ENCODE peak calls at places on chromosomes 13 and 19, in six cellular contexts. E is osteoblast, M is gastrocnemius medialis, F is testis, X is ovary, I is H7. N is an unnamed sample. For H3K36me3 and H3K27me3, the result is how much of the 10 kb centered on the place peaks cover.

GRCh38 chr19:55113570-55114039 is 3.8 kb downstream of the PPP1R12C start:
- DNase-seq in M (peak), F (peak), X (peak), I (peak), E (peak), N (peak)

GRCh38 chr13:26923824-26924605 is 163.4 kb upstream of the GPR12 start:
- DNase-seq in X (no peak), F (peak), M (no peak), I (no peak), E (no peak), N (no peak)

GRCh38 chr13:68692049-68692448 is 1415.6 kb upstream of the ATXN8OS start:
- DNase-seq in I (no peak), M (no peak), F (no peak), E (no peak), X (no peak), N (no peak)

GRCh38 chr19:45474191-45474940 is 6.6 kb downstream of the FOSB start:
- DNase-seq in X (no peak), E (no peak), F (no peak), I (no peak), M (no peak), N (no peak)

GRCh38 chr19:31676271-31677004 is 327.2 kb upstream of the TSHZ3 start:
- DNase-seq in F (peak), M (no peak), X (no peak), E (no peak), I (peak), N (no peak)

GRCh38 chr13:44819245-44819644 is 170.0 kb downstream of the NUFIP1 start:
- DNase-seq in I (no peak), M (no peak), F (no peak), E (peak), X (no peak), N (no peak)

GRCh38 chr19:41421314-41421713 is 5.9 kb downstream of the B3GNT8 start:
- DNase-seq in F (no peak), E (peak), I (no peak), M (no peak), X (no peak), N (no peak)

GRCh38 chr13:44668707-44669106 is 92.6 kb upstream of the TSC22D1 start:
- DNase-seq in M (no peak), E (no peak), X (no peak), F (no peak), I (no peak), N (no peak)

GRCh38 chr13:40981361-40981760 is 37.8 kb downstream of the ELF1 start:
- DNase-seq in M (no peak), X (no peak), E (no peak), F (no peak), I (no peak), N (no peak)

GRCh38 chr19:47100290-47100689 is 13.3 kb downstream of the ZC3H4 start:
- DNase-seq in I (no peak), M (no peak), F (no peak), X (no peak), E (peak), N (no peak)

GRCh38 chr13:55820817-55821216 is 1319.9 kb upstream of the PRR20A start:
- DNase-seq in X (no peak), E (no peak), M (no peak), I (no peak), F (no peak), N (no peak)

GRCh38 chr13:37636701-37637100 is 38.1 kb upstream of the POSTN start:
- DNase-seq in E (no peak), I (no peak), M (no peak), F (no peak), X (no peak), N (no peak)

GRCh38 chr13:21119526-21119925 is 56.8 kb downstream of the SKA3 start:
- DNase-seq in I (no peak), X (no peak), F (no peak), E (no peak), M (no peak), N (no peak)
- H3K36me3 ChIP-seq in I (under half), X (under half), F (under half), E (under half), M (under half), N (under half)

GRCh38 chr19:50669319-50670101 is 20.3 kb downstream of the C19orf81 start:
- DNase-seq in M (no peak), F (peak), E (peak), X (no peak), I (peak), N (no peak)

GRCh38 chr19:50668416-50669318 is 19.4 kb downstream of the C19orf81 start:
- DNase-seq in E (no peak), M (no peak), I (peak), X (no peak), F (no peak), N (no peak)

GRCh38 chr19:50666346-50667176 is 17.3 kb downstream of the C19orf81 start:
- DNase-seq in X (no peak), I (peak), E (no peak), F (no peak), M (no peak), N (no peak)

GRCh38 chr19:50667177-50667758 is 18.0 kb downstream of the C19orf81 start:
- DNase-seq in M (no peak), F (no peak), E (no peak), X (no peak), I (no peak), N (no peak)

DNA sequence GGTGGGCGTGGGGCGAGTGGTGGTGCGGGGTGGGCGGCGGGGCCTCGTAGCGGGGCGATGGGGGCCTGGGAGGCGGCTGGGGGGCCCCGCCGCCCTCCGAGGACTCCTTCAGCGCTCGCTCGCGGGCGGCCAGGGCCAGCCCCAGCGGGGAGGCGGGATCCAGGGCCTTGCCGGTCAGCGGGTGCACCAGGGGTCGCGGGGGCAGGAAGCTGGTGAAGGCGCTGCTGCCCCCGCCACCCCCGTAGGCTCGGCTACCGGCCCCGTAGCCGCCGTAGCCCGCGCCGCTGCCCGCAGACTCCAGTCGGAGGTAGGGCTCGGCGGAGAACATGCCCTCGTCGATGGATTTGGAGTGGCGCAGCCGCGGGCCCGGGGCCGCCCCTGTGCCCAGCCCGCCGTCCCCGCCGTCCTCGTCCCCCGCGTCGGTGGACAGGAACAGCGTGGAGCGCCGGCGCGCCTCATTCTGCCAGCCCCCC is 18.6 kb downstream of the C19orf81 start:
- DNase-seq in X (no peak), E (no peak), M (no peak), I (peak), F (no peak), N (no peak)
- H3K27me3 ChIP-seq in X (under half), E (under half), M (half or more), I (under half), F (under half), N (under half)

GRCh38 chr19:6264803-6265202 is 15.0 kb downstream of the MLLT1 start:
- DNase-seq in F (no peak), M (no peak), X (no peak), E (no peak), I (no peak), N (no peak)
- H3K36me3 ChIP-seq in F (under half), M (under half), X (under half), E (half or more), I (under half), N (under half)

GRCh38 chr19:49427339-49427738 is 2.2 kb downstream of the GFY start:
- DNase-seq in X (no peak), I (no peak), M (no peak), F (no peak), E (no peak), N (no peak)

GRCh38 chr19:49430172-49430677 is 5.0 kb downstream of the GFY start:
- DNase-seq in E (no peak), M (no peak), F (no peak), X (no peak), I (no peak), N (no peak)

GRCh38 chr19:49430678-49431329 is 5.6 kb downstream of the GFY start:
- DNase-seq in I (no peak), M (no peak), F (no peak), X (no peak), E (peak), N (no peak)

GRCh38 chr19:49427855-49428546 is 2.8 kb downstream of the GFY start:
- DNase-seq in X (no peak), E (peak), F (no peak), I (peak), M (no peak), N (no peak)

GRCh38 chr19:49428547-49429451 is 3.6 kb downstream of the GFY start:
- DNase-seq in E (no peak), X (no peak), F (no peak), I (peak), M (no peak), N (no peak)
- H3K27me3 ChIP-seq in E (half or more), X (under half), F (under half), I (half or more), M (half or more), N (under half)

DNA sequence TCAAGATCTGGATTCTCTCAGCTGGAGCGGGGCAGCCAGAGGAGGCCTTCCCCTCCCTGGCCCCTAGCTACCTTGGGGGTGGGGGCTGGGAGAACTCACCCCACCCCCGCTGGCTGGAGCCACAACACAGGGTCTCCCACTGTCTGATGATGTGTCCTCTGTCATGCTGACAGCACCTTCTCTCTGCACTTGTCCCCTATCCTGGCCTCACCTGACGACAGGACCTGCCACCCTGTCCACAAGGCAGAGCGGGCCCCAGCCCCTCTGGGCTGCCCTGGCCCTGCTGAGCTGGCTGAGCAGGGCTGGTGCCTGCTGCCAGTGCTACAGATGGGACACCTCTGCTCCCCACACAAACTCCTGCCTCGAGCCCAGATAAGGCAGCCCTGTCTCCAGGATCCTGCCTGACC is 5.6 kb downstream of the CBARP start:
- DNase-seq in E (peak), F (no peak), I (no peak), M (no peak), X (no peak), N (no peak)
- H3K36me3 ChIP-seq in E (under half), F (under half), I (under half), M (under half), X (under half), N (under half)

GRCh38 chr19:51198641-51199040 is 26.2 kb upstream of the CD33 start:
- DNase-seq in X (no peak), E (no peak), F (no peak), I (no peak), M (no peak), N (no peak)
- H3K27me3 ChIP-seq in X (under half), E (under half), F (under half), I (under half), M (under half), N (under half)

DNA sequence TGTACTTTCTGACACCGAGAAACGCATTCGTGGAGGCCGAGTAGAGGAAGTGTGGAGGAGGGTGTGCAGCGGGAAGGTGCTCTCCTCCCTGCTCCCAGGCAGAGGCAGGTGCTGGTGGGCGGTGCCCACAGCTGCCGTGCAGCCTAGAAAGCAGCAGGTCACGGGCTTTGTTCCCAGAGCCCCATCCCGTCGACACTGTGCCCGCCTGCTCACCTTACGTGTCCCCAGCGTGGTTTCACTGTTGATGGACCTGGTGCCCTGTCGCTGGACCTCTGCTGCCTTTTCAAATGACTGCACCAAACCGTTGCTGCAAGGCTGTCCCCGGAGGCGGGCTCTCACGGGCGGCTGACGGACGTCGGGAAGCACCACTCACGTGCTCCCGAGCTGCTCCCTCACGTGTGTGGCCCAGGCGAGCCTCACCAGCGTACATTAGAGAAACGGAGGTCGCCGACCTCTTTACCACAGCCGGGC is 20.8 kb downstream of the PLEKHJ1 start:
- DNase-seq in I (peak), F (no peak), M (no peak), E (no peak), X (no peak), N (no peak)
- H3K36me3 ChIP-seq in I (under half), F (under half), M (under half), E (half or more), X (under half), N (half or more)

GRCh38 chr13:113415032-113415431 is 38.3 kb downstream of the ADPRHL1 start:
- DNase-seq in I (no peak), X (no peak), M (no peak), F (no peak), E (no peak), N (no peak)

GRCh38 chr13:113414335-113414734 is 39.0 kb downstream of the ADPRHL1 start:
- DNase-seq in I (no peak), M (no peak), E (no peak), X (no peak), F (no peak), N (no peak)

GRCh38 chr13:113413178-113413897 is 40.0 kb downstream of the ADPRHL1 start:
- DNase-seq in F (no peak), M (peak), X (no peak), I (peak), E (peak), N (peak)

GRCh38 chr13:113412440-113412839 is 40.8 kb downstream of the ADPRHL1 start:
- DNase-seq in M (no peak), E (peak), I (no peak), X (no peak), F (no peak), N (no peak)

GRCh38 chr13:113413898-113414282 is 39.4 kb downstream of the ADPRHL1 start:
- DNase-seq in M (peak), E (peak), I (no peak), X (no peak), F (no peak), N (peak)
- H3K27me3 ChIP-seq in M (under half), E (under half), I (under half), X (under half), F (under half), N (under half)

GRCh38 chr19:48480476-48481190 is 11.5 kb downstream of the CYTH2 start:
- DNase-seq in E (peak), X (peak), M (no peak), F (peak), I (peak), N (no peak)
- H3K36me3 ChIP-seq in E (under half), X (under half), M (under half), F (under half), I (under half), N (under half)

DNA sequence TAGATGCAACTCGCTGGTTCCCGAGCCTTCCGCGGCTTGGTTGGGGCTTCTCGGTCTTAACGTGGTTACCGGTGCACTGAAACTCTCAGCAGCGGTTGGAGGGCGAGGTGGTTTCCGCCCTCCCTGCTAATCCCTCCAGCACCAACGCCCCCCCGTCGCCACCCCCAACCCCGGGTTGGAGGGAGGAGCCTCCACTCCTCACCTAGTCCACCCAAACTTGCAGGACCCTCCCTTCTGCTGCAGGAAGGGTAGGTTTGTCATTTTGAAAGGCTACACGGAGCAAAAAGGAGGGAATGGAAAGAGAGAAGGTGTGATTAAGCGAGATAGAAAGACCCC is 465.0 kb downstream of the ITGBL1 start:
- DNase-seq in E (no peak), M (no peak), X (no peak), F (no peak), I (peak), N (no peak)
- H3K27me3 ChIP-seq in E (under half), M (half or more), X (under half), F (under half), I (half or more), N (under half)